ENCODE peak calls at places on chromosomes 12 and 14, in five cellular contexts. One of them, this sample, is unnamed.

GRCh38 chr14:102692334-102692733 is 84.9 kb upstream of the TRAF3 start:
- DNase-seq in caudate nucleus: no peak
- DNase-seq in right cardiac atrium: no peak
- DNase-seq in CD8-positive, alpha-beta T cell: no peak
- DNase-seq in GM20000: no peak
- DNase-seq in this sample: no peak

GRCh38 chr14:98770151-98770550 is 501.8 kb downstream of the BCL11B start:
- DNase-seq in GM20000: no peak
- DNase-seq in CD8-positive, alpha-beta T cell: no peak
- DNase-seq in right cardiac atrium: no peak
- DNase-seq in caudate nucleus: peak
- DNase-seq in this sample: no peak

GRCh38 chr14:62768753-62769152 is 276.5 kb downstream of the KCNH5 start:
- DNase-seq in CD8-positive, alpha-beta T cell: no peak
- DNase-seq in caudate nucleus: no peak
- DNase-seq in right cardiac atrium: no peak
- DNase-seq in GM20000: no peak
- DNase-seq in this sample: no peak

GRCh38 chr12:93135286-93136239 is 206.5 kb upstream of the EEA1 start:
- DNase-seq in right cardiac atrium: no peak
- DNase-seq in caudate nucleus: no peak
- DNase-seq in GM20000: no peak
- DNase-seq in CD8-positive, alpha-beta T cell: no peak
- DNase-seq in this sample: no peak

GRCh38 chr12:116662612-116663144 is 75.2 kb downstream of the SPRING1 start:
- DNase-seq in caudate nucleus: peak
- DNase-seq in CD8-positive, alpha-beta T cell: no peak
- DNase-seq in GM20000: no peak
- DNase-seq in right cardiac atrium: no peak
- DNase-seq in this sample: no peak

GRCh38 chr12:31821484-31821883 is 92.7 kb upstream of the AMN1 start:
- DNase-seq in right cardiac atrium: no peak
- DNase-seq in CD8-positive, alpha-beta T cell: no peak
- DNase-seq in GM20000: no peak
- DNase-seq in caudate nucleus: no peak
- DNase-seq in this sample: no peak

GRCh38 chr14:22003471-22003870 is 329.9 kb upstream of the OR4E1 start:
- DNase-seq in CD8-positive, alpha-beta T cell: no peak
- DNase-seq in caudate nucleus: no peak
- DNase-seq in GM20000: no peak
- DNase-seq in right cardiac atrium: no peak
- DNase-seq in this sample: no peak

GRCh38 chr12:16618256-16618655 is 12.3 kb upstream of the LMO3 start:
- DNase-seq in caudate nucleus: no peak
- DNase-seq in GM20000: no peak
- DNase-seq in right cardiac atrium: no peak
- DNase-seq in CD8-positive, alpha-beta T cell: no peak
- DNase-seq in this sample: no peak

GRCh38 chr14:96757456-96757855 is 39.7 kb upstream of the VRK1 start:
- DNase-seq in right cardiac atrium: no peak
- DNase-seq in GM20000: no peak
- DNase-seq in caudate nucleus: no peak
- DNase-seq in CD8-positive, alpha-beta T cell: no peak
- DNase-seq in this sample: no peak

GRCh38 chr12:132486576-132486975 is 3.4 kb upstream of the FBRSL1 start:
- DNase-seq in GM20000: no peak
- DNase-seq in caudate nucleus: no peak
- DNase-seq in right cardiac atrium: no peak
- DNase-seq in CD8-positive, alpha-beta T cell: no peak
- DNase-seq in this sample: no peak

GRCh38 chr12:75759842-75760260 is 248.4 kb upstream of the KRR1 start:
- DNase-seq in right cardiac atrium: no peak
- DNase-seq in GM20000: no peak
- DNase-seq in caudate nucleus: no peak
- DNase-seq in CD8-positive, alpha-beta T cell: no peak
- DNase-seq in this sample: no peak

GRCh38 chr14:75411194-75411552 is 16.6 kb upstream of the JDP2 start:
- DNase-seq in right cardiac atrium: peak
- DNase-seq in GM20000: no peak
- DNase-seq in caudate nucleus: no peak
- DNase-seq in CD8-positive, alpha-beta T cell: no peak
- DNase-seq in this sample: no peak

GRCh38 chr14:60064491-60065072 is 27.1 kb upstream of the PCNX4 start:
- DNase-seq in caudate nucleus: no peak
- DNase-seq in right cardiac atrium: no peak
- DNase-seq in GM20000: peak
- DNase-seq in CD8-positive, alpha-beta T cell: no peak
- DNase-seq in this sample: no peak

GRCh38 chr12:12736759-12737676 is 19.9 kb downstream of the CDKN1B start:
- DNase-seq in CD8-positive, alpha-beta T cell: no peak
- DNase-seq in caudate nucleus: no peak
- DNase-seq in GM20000: peak
- DNase-seq in right cardiac atrium: no peak
- DNase-seq in this sample: peak

GRCh38 chr12:58458093-58458492 is 462.2 kb downstream of the LRIG3 start:
- DNase-seq in right cardiac atrium: no peak
- DNase-seq in GM20000: no peak
- DNase-seq in caudate nucleus: no peak
- DNase-seq in CD8-positive, alpha-beta T cell: no peak
- DNase-seq in this sample: no peak

GRCh38 chr12:71447691-71448660 is 8.4 kb downstream of the LGR5 start:
- DNase-seq in caudate nucleus: peak
- DNase-seq in CD8-positive, alpha-beta T cell: no peak
- DNase-seq in right cardiac atrium: no peak
- DNase-seq in GM20000: no peak
- DNase-seq in this sample: no peak

GRCh38 chr14:94517641-94518257 is 8.5 kb upstream of the SERPINA12 start:
- DNase-seq in caudate nucleus: no peak
- DNase-seq in CD8-positive, alpha-beta T cell: no peak
- DNase-seq in GM20000: no peak
- DNase-seq in right cardiac atrium: no peak
- DNase-seq in this sample: no peak

GRCh38 chr12:101957251-101957650 is 79.9 kb downstream of the DRAM1 start:
- DNase-seq in caudate nucleus: no peak
- DNase-seq in right cardiac atrium: no peak
- DNase-seq in GM20000: no peak
- DNase-seq in CD8-positive, alpha-beta T cell: no peak
- DNase-seq in this sample: no peak

GRCh38 chr12:27331299-27331926 is 1.2 kb upstream of the BMAL2 start:
- DNase-seq in CD8-positive, alpha-beta T cell: no peak
- DNase-seq in right cardiac atrium: no peak
- DNase-seq in caudate nucleus: no peak
- DNase-seq in GM20000: peak
- DNase-seq in this sample: no peak

GRCh38 chr14:37546621-37547447 is 48.2 kb downstream of the FOXA1 start:
- DNase-seq in right cardiac atrium: no peak
- DNase-seq in GM20000: no peak
- DNase-seq in caudate nucleus: no peak
- DNase-seq in CD8-positive, alpha-beta T cell: no peak
- DNase-seq in this sample: no peak

GRCh38 chr12:122129131-122129530 is 44.9 kb downstream of the IL31 start:
- DNase-seq in caudate nucleus: no peak
- DNase-seq in GM20000: no peak
- DNase-seq in right cardiac atrium: peak
- DNase-seq in CD8-positive, alpha-beta T cell: no peak
- DNase-seq in this sample: no peak

GRCh38 chr12:120224304-120225199 is 23.6 kb upstream of the RPLP0 start:
- DNase-seq in right cardiac atrium: peak
- DNase-seq in caudate nucleus: peak
- DNase-seq in GM20000: no peak
- DNase-seq in CD8-positive, alpha-beta T cell: no peak
- DNase-seq in this sample: no peak

GRCh38 chr12:49887536-49888401 is 15.9 kb downstream of the FAIM2 start:
- DNase-seq in right cardiac atrium: peak
- DNase-seq in caudate nucleus: no peak
- DNase-seq in CD8-positive, alpha-beta T cell: no peak
- DNase-seq in GM20000: no peak
- DNase-seq in this sample: no peak

GRCh38 chr12:56346663-56347062 is 8.0 kb downstream of the IL23A start:
- DNase-seq in caudate nucleus: no peak
- DNase-seq in GM20000: no peak
- DNase-seq in CD8-positive, alpha-beta T cell: no peak
- DNase-seq in right cardiac atrium: no peak
- DNase-seq in this sample: no peak

GRCh38 chr14:21498540-21499526 is 12.3 kb downstream of the METTL3 start:
- DNase-seq in GM20000: peak
- DNase-seq in CD8-positive, alpha-beta T cell: no peak
- DNase-seq in caudate nucleus: no peak
- DNase-seq in right cardiac atrium: no peak
- DNase-seq in this sample: no peak

GRCh38 chr14:101665478-101666078 is 95.9 kb upstream of the PPP2R5C start:
- DNase-seq in GM20000: peak
- DNase-seq in caudate nucleus: no peak
- DNase-seq in CD8-positive, alpha-beta T cell: no peak
- DNase-seq in right cardiac atrium: no peak
- DNase-seq in this sample: no peak

GRCh38 chr12:70418101-70418500 is 52.0 kb downstream of the KCNMB4 start:
- DNase-seq in caudate nucleus: peak
- DNase-seq in CD8-positive, alpha-beta T cell: no peak
- DNase-seq in right cardiac atrium: no peak
- DNase-seq in GM20000: no peak
- DNase-seq in this sample: no peak

GRCh38 chr12:6333566-6333965 is 8.3 kb downstream of the TNFRSF1A start:
- DNase-seq in GM20000: no peak
- DNase-seq in right cardiac atrium: no peak
- DNase-seq in caudate nucleus: no peak
- DNase-seq in CD8-positive, alpha-beta T cell: no peak
- DNase-seq in this sample: no peak

GRCh38 chr14:36217732-36218131 is 41.2 kb upstream of the PTCSC3 start:
- DNase-seq in GM20000: no peak
- DNase-seq in right cardiac atrium: no peak
- DNase-seq in caudate nucleus: no peak
- DNase-seq in CD8-positive, alpha-beta T cell: no peak
- DNase-seq in this sample: no peak

GRCh38 chr14:61536661-61537566 is 158.4 kb upstream of the HIF1A start:
- DNase-seq in CD8-positive, alpha-beta T cell: no peak
- DNase-seq in GM20000: no peak
- DNase-seq in caudate nucleus: no peak
- DNase-seq in right cardiac atrium: peak
- DNase-seq in this sample: no peak

GRCh38 chr12:114958538-114958937 is 274.6 kb upstream of the TBX3 start:
- DNase-seq in caudate nucleus: no peak
- DNase-seq in GM20000: no peak
- DNase-seq in right cardiac atrium: no peak
- DNase-seq in CD8-positive, alpha-beta T cell: no peak
- DNase-seq in this sample: no peak

GRCh38 chr12:87427770-87428169 is 601.4 kb downstream of the C12orf50 start:
- DNase-seq in CD8-positive, alpha-beta T cell: no peak
- DNase-seq in caudate nucleus: no peak
- DNase-seq in GM20000: no peak
- DNase-seq in right cardiac atrium: no peak
- DNase-seq in this sample: no peak

GRCh38 chr14:69755784-69756183 is 11.2 kb upstream of the SRSF5 start:
- DNase-seq in right cardiac atrium: no peak
- DNase-seq in caudate nucleus: no peak
- DNase-seq in GM20000: no peak
- DNase-seq in CD8-positive, alpha-beta T cell: no peak
- DNase-seq in this sample: no peak

GRCh38 chr14:75831971-75832370 is 149.8 kb downstream of the TGFB3 start:
- DNase-seq in caudate nucleus: no peak
- DNase-seq in CD8-positive, alpha-beta T cell: no peak
- DNase-seq in right cardiac atrium: no peak
- DNase-seq in GM20000: no peak
- DNase-seq in this sample: no peak

GRCh38 chr12:109902866-109903265 is 2.8 kb downstream of the TCHP start:
- DNase-seq in right cardiac atrium: no peak
- DNase-seq in CD8-positive, alpha-beta T cell: no peak
- DNase-seq in caudate nucleus: no peak
- DNase-seq in GM20000: no peak
- DNase-seq in this sample: no peak

GRCh38 chr12:111040690-111041089 is 120.3 kb upstream of the MYL2 start:
- DNase-seq in GM20000: no peak
- DNase-seq in CD8-positive, alpha-beta T cell: no peak
- DNase-seq in caudate nucleus: no peak
- DNase-seq in right cardiac atrium: no peak
- DNase-seq in this sample: no peak

GRCh38 chr14:76647699-76648298 is 113.5 kb upstream of the VASH1 start:
- DNase-seq in caudate nucleus: no peak
- DNase-seq in GM20000: peak
- DNase-seq in CD8-positive, alpha-beta T cell: no peak
- DNase-seq in right cardiac atrium: no peak
- DNase-seq in this sample: no peak